ENCODE peak calls at places on chromosomes 13 and 19, in seven cellular contexts. W is activated T-helper 2 cell treated with anti-CD3 and anti-CD28 coated beads, Interferon-gamma antibody, Interleukin-2, Interleukin-4, amounts not matched to agents 10 μg/mL and 5 μg/mL and 100 μg/mL, durations not matched to agents 14 hours and 24 hours and 36 hours; I is memory B cell; D is EL; T is HuH-7.5; N is activated CD4-positive, alpha-beta T cell treated with anti-CD3 and anti-CD28 coated beads for 1 hour; L is mucosa of gallbladder. M is an unnamed sample.

GRCh38 chr13:61252213-61252612 is 163.4 kb downstream of the PCDH20 start:
- DNase-seq in D (no peak), I (no peak), L (no peak), W (no peak), N (no peak), T (no peak), M (no peak)

GRCh38 chr19:2123682-2124387 is 27.1 kb downstream of the IZUMO4 start:
- DNase-seq in D (no peak), T (no peak), N (no peak), L (no peak), W (no peak), I (no peak), M (no peak)

GRCh38 chr19:23475477-23475876 is 80.2 kb upstream of the ZNF91 start:
- DNase-seq in D (no peak), I (no peak), W (no peak), N (no peak), T (no peak), L (no peak), M (no peak)

GRCh38 chr19:4099054-4099764 is 24.7 kb downstream of the MAP2K2 start:
- DNase-seq in D (no peak), I (no peak), L (no peak), N (no peak), T (no peak), W (no peak), M (no peak)

GRCh38 chr13:25963681-25964080 is 88.1 kb downstream of the SHISA2 start:
- DNase-seq in N (no peak), I (no peak), W (no peak), L (no peak), D (peak; percentile 13), T (no peak), M (no peak)

GRCh38 chr19:10744848-10745293 is 27.0 kb downstream of the DNM2 start:
- DNase-seq in L (no peak), D (no peak), T (no peak), W (no peak), I (no peak), N (no peak), M (no peak)

GRCh38 chr19:54281008-54281728 is at the start of gene LILRB2:
- DNase-seq in T (no peak), L (no peak), W (no peak), N (no peak), I (no peak), D (no peak), M (no peak)

GRCh38 chr13:74573654-74574053 is 439.4 kb upstream of the KLF12 start:
- DNase-seq in W (no peak), L (no peak), D (no peak), T (no peak), I (no peak), N (no peak), M (no peak)

GRCh38 chr19:18596752-18597157 is 8.2 kb downstream of the REX1BD start:
- DNase-seq in T (no peak), W (no peak), L (peak; percentile 34), N (no peak), I (no peak), D (peak; percentile 20), M (no peak)

GRCh38 chr19:7916137-7916907 is 1.7 kb downstream of the TGFBR3L start:
- DNase-seq in W (peak; percentile 73), L (no peak), N (no peak), D (peak; percentile 32), I (peak; percentile 69), T (peak; percentile 78), M (peak; percentile 36)

GRCh38 chr19:5790573-5791520 is at the start of gene DUS3L:
- DNase-seq in I (peak; percentile 95), W (peak; percentile 95), T (peak; percentile 100), D (peak; percentile 98), N (peak; percentile 94), L (peak; percentile 97), M (peak; percentile 97)

GRCh38 chr19:13172335-13173128 is 22.3 kb downstream of the IER2 start:
- DNase-seq in D (peak; percentile 94), L (peak; percentile 80), N (peak; percentile 73), T (no peak), I (no peak), W (peak; percentile 35), M (peak; percentile 60)

GRCh38 chr13:98013241-98013640 is 59.8 kb downstream of the IPO5 start:
- DNase-seq in I (no peak), D (no peak), W (no peak), L (no peak), T (no peak), N (no peak), M (no peak)

GRCh38 chr13:29511980-29512379 is 83.5 kb downstream of the SLC7A1 start:
- DNase-seq in D (no peak), N (no peak), W (no peak), T (no peak), L (no peak), I (no peak), M (no peak)

GRCh38 chr13:21039097-21039800 is 22.1 kb downstream of the LATS2 start:
- DNase-seq in I (no peak), W (no peak), N (no peak), L (no peak), D (no peak), T (no peak), M (no peak)

GRCh38 chr13:113741101-113741731 is 17.8 kb upstream of the TMEM255B start:
- DNase-seq in L (no peak), W (no peak), N (no peak), T (no peak), I (no peak), D (no peak), M (no peak)

GRCh38 chr19:35781650-35782049 is 6.3 kb downstream of the ARHGAP33 start:
- DNase-seq in L (no peak), N (no peak), W (no peak), D (no peak), T (no peak), I (no peak), M (no peak)

GRCh38 chr13:51628059-51628852 is 44.0 kb downstream of the WDFY2 start:
- DNase-seq in N (no peak), W (no peak), D (no peak), L (no peak), I (no peak), T (no peak), M (no peak)

GRCh38 chr13:29901714-29902631 is 51.6 kb upstream of the UBL3 start:
- DNase-seq in L (peak; percentile 27), N (no peak), D (peak; percentile 94), T (no peak), W (no peak), I (no peak), M (peak; percentile 95)

GRCh38 chr19:18507727-18508440 is 14.0 kb downstream of the ELL start:
- DNase-seq in D (no peak), I (no peak), W (no peak), N (no peak), T (peak; percentile 67), L (no peak), M (no peak)

GRCh38 chr13:23621316-23621645 is 51.1 kb downstream of the TNFRSF19 start:
- DNase-seq in D (peak; percentile 91), T (no peak), W (no peak), I (no peak), L (no peak), N (no peak), M (peak; percentile 83)

GRCh38 chr13:44732503-44733098 is 156.5 kb upstream of the TSC22D1 start:
- DNase-seq in I (no peak), T (no peak), L (peak; percentile 36), N (no peak), W (no peak), D (no peak), M (no peak)

GRCh38 chr19:38173324-38174041 is 50.5 kb downstream of the DPF1 start:
- DNase-seq in D (no peak), T (no peak), L (no peak), N (no peak), I (no peak), W (no peak), M (peak; percentile 0)

GRCh38 chr13:49098771-49099512 is 121.2 kb upstream of the MLNR start:
- DNase-seq in I (no peak), W (no peak), N (no peak), T (no peak), L (no peak), D (peak; percentile 19), M (peak; percentile 51)

GRCh38 chr13:73499685-73500084 is 440.9 kb downstream of the KLF5 start:
- DNase-seq in W (no peak), T (no peak), N (no peak), I (no peak), L (no peak), D (no peak), M (no peak)

GRCh38 chr13:66994097-66994496 is 236.0 kb downstream of the PCDH9 start:
- DNase-seq in I (peak; percentile 22), T (peak; percentile 39), L (peak; percentile 54), W (no peak), D (peak; percentile 2), N (no peak), M (peak; percentile 42)

GRCh38 chr13:46184277-46184699 is 2.3 kb upstream of the LCP1 start:
- DNase-seq in N (peak; percentile 62), L (peak; percentile 26), I (peak; percentile 77), D (peak; percentile 19), W (peak; percentile 70), T (no peak), M (peak; percentile 14)

GRCh38 chr13:93951153-93951552 is 528.3 kb downstream of the DCT start:
- DNase-seq in N (no peak), W (no peak), L (no peak), T (no peak), I (no peak), D (no peak), M (peak; percentile 39)

GRCh38 chr19:23033721-23034120 is 30.7 kb upstream of the ZNF728 start:
- DNase-seq in N (no peak), W (no peak), L (no peak), T (no peak), I (no peak), D (no peak), M (no peak)

GRCh38 chr19:33603377-33603776 is 18.4 kb upstream of the CHST8 start:
- DNase-seq in W (no peak), N (no peak), T (no peak), L (no peak), I (no peak), D (no peak), M (no peak)

GRCh38 chr19:29524912-29525870 is 603 bp upstream of the VSTM2B start:
- DNase-seq in D (no peak), W (no peak), L (no peak), N (no peak), T (no peak), I (no peak), M (no peak)

GRCh38 chr13:94705081-94705751 is 7.1 kb downstream of the SOX21 start:
- DNase-seq in I (no peak), D (no peak), T (no peak), W (no peak), N (no peak), L (no peak), M (no peak)

GRCh38 chr19:4647676-4648644 is 8.6 kb downstream of the TNFAIP8L1 start:
- DNase-seq in L (no peak), D (no peak), T (no peak), W (no peak), N (no peak), I (no peak), M (no peak)

GRCh38 chr13:99192480-99192879 is 8.2 kb upstream of the UBAC2 start:
- DNase-seq in N (no peak), W (no peak), D (no peak), L (no peak), T (no peak), I (no peak), M (no peak)

GRCh38 chr13:78160793-78161192 is 242.2 kb upstream of the EDNRB start:
- DNase-seq in I (no peak), L (no peak), D (peak; percentile 69), T (no peak), N (no peak), W (no peak), M (peak; percentile 94)